ENCODE peak calls at places on chromosomes 13 and 19, in six cellular contexts. U, Z, W, D, H and M are unnamed samples.

GRCh38 chr13:20221772-20222171 is 10.3 kb downstream of the GJB6 start:
- DNase-seq in D (no peak), U (no peak), W (no peak), H (no peak), Z (peak), M (peak)

GRCh38 chr13:34064456-34065205 is 246.7 kb downstream of the RFC3 start:
- DNase-seq in W (no peak), H (no peak), U (no peak), D (no peak), Z (no peak), M (no peak)

GRCh38 chr19:45876411-45877197 is 9.3 kb downstream of the IRF2BP1 start:
- DNase-seq in U (peak), Z (peak), H (peak), W (no peak), D (peak), M (no peak)

GRCh38 chr13:83620535-83621220 is 261.6 kb downstream of the SLITRK1 start:
- DNase-seq in D (no peak), H (no peak), U (peak), W (no peak), Z (no peak), M (peak)

GRCh38 chr13:108609353-108609752 is 20.1 kb upstream of the MYO16 start:
- DNase-seq in H (no peak), W (no peak), U (peak), D (no peak), Z (peak), M (peak)

GRCh38 chr13:37129867-37130266 is 24.4 kb upstream of the CSNK1A1L start:
- DNase-seq in D (no peak), Z (no peak), H (no peak), U (no peak), W (no peak), M (no peak)

GRCh38 chr13:41065098-41065497 is 3.8 kb downstream of the WBP4 start:
- DNase-seq in D (no peak), H (no peak), U (peak), W (no peak), Z (peak), M (peak)

GRCh38 chr13:32940601-32941000 is 75.6 kb upstream of the KL start:
- DNase-seq in H (peak), U (peak), D (no peak), Z (peak), W (peak), M (peak)

GRCh38 chr13:109500146-109500773 is 286.1 kb downstream of the IRS2 start:
- DNase-seq in Z (peak), W (peak), U (no peak), H (no peak), D (no peak), M (peak)

GRCh38 chr13:26400545-26400944 is 146.6 kb downstream of the CDK8 start:
- DNase-seq in Z (no peak), D (no peak), W (no peak), U (no peak), H (no peak), M (no peak)

GRCh38 chr13:29498426-29499040 is 97.0 kb downstream of the SLC7A1 start:
- DNase-seq in H (no peak), W (no peak), U (no peak), Z (no peak), D (no peak), M (no peak)

GRCh38 chr13:98299954-98300350 is 122.9 kb upstream of the RNF113B start:
- DNase-seq in Z (peak), W (no peak), D (no peak), H (no peak), U (no peak), M (peak)

GRCh38 chr13:28530729-28531194 is 35.8 kb upstream of the FLT1 start:
- DNase-seq in W (no peak), U (peak), H (no peak), Z (no peak), D (no peak), M (peak)

GRCh38 chr13:22454586-22454985 is 726.2 kb upstream of the SGCG start:
- DNase-seq in U (peak), W (no peak), H (no peak), Z (peak), D (no peak), M (peak)

GRCh38 chr13:98203641-98204326 is 26.7 kb upstream of the RNF113B start:
- DNase-seq in U (no peak), D (no peak), H (no peak), W (no peak), Z (no peak), M (peak)

GRCh38 chr13:93182406-93182805 is 44.2 kb upstream of the GPC6 start:
- DNase-seq in W (no peak), Z (no peak), D (no peak), U (no peak), H (no peak), M (no peak)

GRCh38 chr19:13082192-13083007 is 20.3 kb downstream of the LYL1 start:
- DNase-seq in U (peak), Z (peak), W (no peak), D (no peak), H (no peak), M (peak)
- TF ChIP-seq CTCF in U (peak), Z (peak), W (no peak), D (peak), H (no peak), M (peak)

GRCh38 chr19:8366961-8367326 is 3.0 kb downstream of the ANGPTL4 start:
- DNase-seq in H (peak), U (no peak), Z (peak), W (peak), D (no peak), M (peak)
- H3K4me3 ChIP-seq in H (no peak), U (no peak), Z (peak), W (peak), D (peak), M (peak)

GRCh38 chr13:112897956-112898785 is 70.8 kb upstream of the MCF2L start:
- DNase-seq in Z (no peak), D (no peak), U (no peak), H (peak), W (peak), M (no peak)
- TF ChIP-seq CTCF in Z (no peak), D (no peak), U (no peak), H (no peak), W (no peak), M (no peak)

GRCh38 chr19:35030257-35031071 is at the start of gene SCN1B:
- DNase-seq in Z (peak), H (peak), U (peak), W (peak), D (peak), M (peak)
- H3K4me3 ChIP-seq in Z (peak), H (peak), U (peak), W (peak), D (peak), M (peak)

DNA sequence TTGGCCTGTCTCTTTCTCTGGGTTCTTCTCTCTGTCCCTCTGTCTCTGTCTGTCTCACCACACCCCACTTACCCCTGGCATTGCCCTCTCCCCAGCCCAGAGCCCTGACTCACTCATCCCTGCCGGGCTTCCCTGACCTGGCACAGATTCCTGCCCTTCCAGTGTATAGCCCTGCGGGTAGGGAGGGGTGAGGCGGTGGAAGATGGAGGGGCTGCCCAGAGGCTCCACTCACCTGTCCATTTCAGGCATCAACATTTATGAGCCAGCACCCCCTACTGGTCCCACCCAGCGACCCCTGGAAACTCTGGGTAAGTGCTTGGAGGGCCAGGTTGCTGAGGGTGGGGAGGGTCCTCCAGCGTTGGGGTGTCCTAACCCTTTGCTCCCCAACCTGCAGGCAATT is 1.0 kb downstream of the NCCRP1 start:
- DNase-seq in W (no peak), D (no peak), H (no peak), U (no peak), Z (no peak), M (no peak)
- TF ChIP-seq CTCF in W (no peak), D (no peak), H (no peak), U (no peak), Z (no peak), M (peak)